ENCODE peak calls at places on chromosomes 11 and 22, in ten cellular contexts. N is NCI-H2081; X is renal cortical epithelial cell; J is stimulated activated CD4-positive, alpha-beta T cell treated with anti-CD3 and anti-CD28 coated beads, Interleukin-4, amount 100 ng/mL, for 1 hour; P is hippocampal formation; F is substantia nigra; H is GM03348; W is HS-5; K is stimulated activated CD8-positive, alpha-beta memory T cell treated with anti-CD3 and anti-CD28 coated beads, Interleukin-12 subunit alpha, Interleukin-12 subunit beta, amount 100 ng/mL, for 1 hour; R is HuH-7.5. L is an unnamed sample.

GRCh38 chr11:70768346-70769095 is 370.2 kb downstream of the CTTN start:
- DNase-seq in R (no peak), N (no peak), P (no peak), W (no peak), J (no peak), X (no peak), F (no peak), K (no peak), H (no peak), L (no peak)

GRCh38 chr22:32637951-32638350 is 163.3 kb downstream of the FBXO7 start:
- DNase-seq in N (no peak), F (no peak), K (no peak), W (no peak), P (no peak), J (no peak), H (no peak), X (no peak), R (no peak), L (no peak)

GRCh38 chr11:76843916-76844315 is 16.8 kb upstream of the ACER3 start:
- DNase-seq in F (no peak), H (no peak), N (no peak), X (no peak), J (no peak), P (no peak), K (no peak), W (no peak), R (no peak), L (no peak)

GRCh38 chr11:107780775-107781174 is 68.9 kb upstream of the SLN start:
- DNase-seq in R (no peak), H (no peak), W (no peak), P (no peak), K (no peak), N (no peak), X (no peak), J (no peak), F (no peak), L (no peak)

GRCh38 chr11:75040167-75040770 is 51.5 kb downstream of the NEU3 start:
- DNase-seq in F (no peak), J (no peak), H (no peak), N (no peak), X (no peak), K (no peak), P (no peak), R (no peak), W (no peak), L (no peak)

GRCh38 chr11:117621226-117621625 is 175.8 kb downstream of the DSCAML1 start:
- DNase-seq in F (no peak), R (no peak), K (no peak), J (no peak), P (no peak), N (peak), W (no peak), X (no peak), H (no peak), L (no peak)

GRCh38 chr11:134004406-134005197 is 47.8 kb upstream of the IGSF9B start:
- DNase-seq in J (no peak), X (no peak), N (no peak), P (no peak), H (no peak), R (no peak), K (no peak), F (no peak), W (no peak), L (no peak)

GRCh38 chr22:37804502-37804885 is 3.2 kb upstream of the GCAT start:
- DNase-seq in X (no peak), J (no peak), K (no peak), R (no peak), F (no peak), H (peak), N (no peak), W (no peak), P (no peak), L (no peak)

GRCh38 chr11:48002565-48002964 is 22.2 kb downstream of the PTPRJ start:
- DNase-seq in N (no peak), P (no peak), X (no peak), W (no peak), H (no peak), R (no peak), K (no peak), F (no peak), J (no peak), L (no peak)

GRCh38 chr11:75193271-75193670 is 42.4 kb downstream of the SLCO2B1 start:
- DNase-seq in F (no peak), X (no peak), W (no peak), P (no peak), J (no peak), H (no peak), N (no peak), R (no peak), K (no peak), L (no peak)

GRCh38 chr11:96197801-96198465 is 145.1 kb downstream of the MAML2 start:
- DNase-seq in X (no peak), H (no peak), J (no peak), R (no peak), W (no peak), N (no peak), F (no peak), P (no peak), K (no peak), L (no peak)

GRCh38 chr11:57458410-57459111 is 1.8 kb upstream of the RTN4RL2 start:
- DNase-seq in W (no peak), K (no peak), H (peak), X (no peak), J (peak), F (no peak), R (peak), P (no peak), N (peak), L (peak)

GRCh38 chr11:64544616-64545296 is 46.3 kb upstream of the SLC22A12 start:
- DNase-seq in X (no peak), J (no peak), F (no peak), H (no peak), N (no peak), K (no peak), R (no peak), W (no peak), P (no peak), L (no peak)

GRCh38 chr22:46043816-46044717 is 67.1 kb upstream of the WNT7B start:
- DNase-seq in H (peak), P (no peak), N (peak), X (no peak), W (no peak), K (no peak), F (no peak), R (no peak), J (no peak), L (no peak)